ENCODE peak calls at places on chromosomes 6 and 20, in nine cellular contexts. One of them, this sample, is unnamed.
A peak's percentile ranks its signal among the peaks of the same experiment; 100 is the strongest.

GRCh38 chr20:47817573-47817972 is 32.3 kb upstream of the SULF2 start:
- DNase-seq in sigmoid colon: no peak
- DNase-seq in A549: no peak
- DNase-seq in transverse colon: no peak
- DNase-seq in SK-N-SH: no peak
- DNase-seq in tibial nerve: no peak
- DNase-seq in stomach: no peak
- DNase-seq in upper lobe of left lung: no peak
- DNase-seq in H1: no peak
- DNase-seq in this sample: no peak

GRCh38 chr20:16701296-16701695 is 28.5 kb upstream of the SNRPB2 start:
- DNase-seq in sigmoid colon: no peak
- DNase-seq in A549: no peak
- DNase-seq in transverse colon: no peak
- DNase-seq in SK-N-SH: no peak
- DNase-seq in tibial nerve: no peak
- DNase-seq in stomach: peak; percentile 30
- DNase-seq in upper lobe of left lung: no peak
- DNase-seq in H1: no peak
- DNase-seq in this sample: no peak

GRCh38 chr6:74050921-74051320 is 354.9 kb downstream of the CD109 start:
- DNase-seq in sigmoid colon: no peak
- DNase-seq in A549: no peak
- DNase-seq in transverse colon: no peak
- DNase-seq in SK-N-SH: no peak
- DNase-seq in tibial nerve: no peak
- DNase-seq in stomach: no peak
- DNase-seq in upper lobe of left lung: no peak
- DNase-seq in H1: no peak
- DNase-seq in this sample: no peak

GRCh38 chr6:36150283-36150682 is 20.0 kb downstream of the MAPK13 start:
- DNase-seq in sigmoid colon: no peak
- DNase-seq in A549: no peak
- DNase-seq in transverse colon: no peak
- DNase-seq in SK-N-SH: no peak
- DNase-seq in tibial nerve: no peak
- DNase-seq in stomach: no peak
- DNase-seq in upper lobe of left lung: no peak
- DNase-seq in H1: no peak
- DNase-seq in this sample: no peak

GRCh38 chr6:112245511-112246203 is 8.7 kb downstream of the LAMA4 start:
- DNase-seq in sigmoid colon: no peak
- DNase-seq in A549: no peak
- DNase-seq in transverse colon: no peak
- DNase-seq in SK-N-SH: no peak
- DNase-seq in tibial nerve: no peak
- DNase-seq in stomach: no peak
- DNase-seq in upper lobe of left lung: no peak
- DNase-seq in H1: no peak
- DNase-seq in this sample: no peak

GRCh38 chr6:135014353-135014832 is 40.2 kb downstream of the HBS1L start:
- DNase-seq in sigmoid colon: no peak
- DNase-seq in A549: no peak
- DNase-seq in transverse colon: no peak
- DNase-seq in SK-N-SH: no peak
- DNase-seq in tibial nerve: no peak
- DNase-seq in stomach: no peak
- DNase-seq in upper lobe of left lung: no peak
- DNase-seq in H1: no peak
- DNase-seq in this sample: no peak

GRCh38 chr20:63750807-63751470 is 11.4 kb downstream of the SLC2A4RG start:
- DNase-seq in sigmoid colon: no peak
- DNase-seq in A549: no peak
- DNase-seq in transverse colon: no peak
- DNase-seq in SK-N-SH: peak; percentile 40
- DNase-seq in tibial nerve: no peak
- DNase-seq in stomach: no peak
- DNase-seq in upper lobe of left lung: peak; percentile 83
- DNase-seq in H1: no peak
- DNase-seq in this sample: no peak

GRCh38 chr6:71556141-71556540 is 267.5 kb downstream of the OGFRL1 start:
- DNase-seq in sigmoid colon: no peak
- DNase-seq in A549: no peak
- DNase-seq in transverse colon: no peak
- DNase-seq in SK-N-SH: no peak
- DNase-seq in tibial nerve: no peak
- DNase-seq in stomach: no peak
- DNase-seq in upper lobe of left lung: no peak
- DNase-seq in H1: no peak
- DNase-seq in this sample: no peak

GRCh38 chr20:39326050-39326449 is 363.9 kb downstream of the DHX35 start:
- DNase-seq in sigmoid colon: no peak
- DNase-seq in A549: no peak
- DNase-seq in transverse colon: no peak
- DNase-seq in SK-N-SH: no peak
- DNase-seq in tibial nerve: no peak
- DNase-seq in stomach: no peak
- DNase-seq in upper lobe of left lung: no peak
- DNase-seq in H1: no peak
- DNase-seq in this sample: no peak

GRCh38 chr20:19460386-19460785 is 247.9 kb downstream of the SLC24A3 start:
- DNase-seq in sigmoid colon: peak; percentile 17
- DNase-seq in A549: no peak
- DNase-seq in transverse colon: no peak
- DNase-seq in SK-N-SH: no peak
- DNase-seq in tibial nerve: no peak
- DNase-seq in stomach: no peak
- DNase-seq in upper lobe of left lung: no peak
- DNase-seq in H1: no peak
- DNase-seq in this sample: no peak

GRCh38 chr20:38863024-38863851 is 57.7 kb downstream of the PPP1R16B start:
- DNase-seq in sigmoid colon: no peak
- DNase-seq in A549: no peak
- DNase-seq in transverse colon: peak; percentile 44
- DNase-seq in SK-N-SH: no peak
- DNase-seq in tibial nerve: no peak
- DNase-seq in stomach: no peak
- DNase-seq in upper lobe of left lung: no peak
- DNase-seq in H1: no peak
- DNase-seq in this sample: no peak

GRCh38 chr20:21507275-21508229 is 6.3 kb downstream of the NKX2-2 start:
- DNase-seq in sigmoid colon: no peak
- DNase-seq in A549: no peak
- DNase-seq in transverse colon: no peak
- DNase-seq in SK-N-SH: peak; percentile 27
- DNase-seq in tibial nerve: no peak
- DNase-seq in stomach: no peak
- DNase-seq in upper lobe of left lung: peak; percentile 83
- DNase-seq in H1: no peak
- DNase-seq in this sample: no peak

GRCh38 chr20:53776858-53777257 is 183.2 kb upstream of the ZNF217 start:
- DNase-seq in sigmoid colon: no peak
- DNase-seq in A549: no peak
- DNase-seq in transverse colon: no peak
- DNase-seq in SK-N-SH: no peak
- DNase-seq in tibial nerve: no peak
- DNase-seq in stomach: no peak
- DNase-seq in upper lobe of left lung: no peak
- DNase-seq in H1: no peak
- DNase-seq in this sample: no peak

GRCh38 chr6:137832110-137832509 is 34.9 kb upstream of the TNFAIP3 start:
- DNase-seq in sigmoid colon: no peak
- DNase-seq in A549: peak; percentile 15
- DNase-seq in transverse colon: no peak
- DNase-seq in SK-N-SH: no peak
- DNase-seq in tibial nerve: no peak
- DNase-seq in stomach: no peak
- DNase-seq in upper lobe of left lung: no peak
- DNase-seq in H1: no peak
- DNase-seq in this sample: no peak

GRCh38 chr20:48959902-48960550 is 38.5 kb downstream of the ARFGEF2 start:
- DNase-seq in sigmoid colon: no peak
- DNase-seq in A549: no peak
- DNase-seq in transverse colon: no peak
- DNase-seq in SK-N-SH: no peak
- DNase-seq in tibial nerve: no peak
- DNase-seq in stomach: no peak
- DNase-seq in upper lobe of left lung: no peak
- DNase-seq in H1: no peak
- DNase-seq in this sample: no peak

GRCh38 chr6:70445001-70445400 is 31.7 kb downstream of the FAM135A start:
- DNase-seq in sigmoid colon: no peak
- DNase-seq in A549: no peak
- DNase-seq in transverse colon: peak; percentile 30
- DNase-seq in SK-N-SH: no peak
- DNase-seq in tibial nerve: no peak
- DNase-seq in stomach: no peak
- DNase-seq in upper lobe of left lung: no peak
- DNase-seq in H1: no peak
- DNase-seq in this sample: no peak

GRCh38 chr20:13294522-13294921 is 73.4 kb downstream of the ISM1 start:
- DNase-seq in sigmoid colon: no peak
- DNase-seq in A549: no peak
- DNase-seq in transverse colon: no peak
- DNase-seq in SK-N-SH: no peak
- DNase-seq in tibial nerve: no peak
- DNase-seq in stomach: no peak
- DNase-seq in upper lobe of left lung: no peak
- DNase-seq in H1: no peak
- DNase-seq in this sample: no peak

GRCh38 chr6:55450007-55450406 is 122.7 kb downstream of the GFRAL start:
- DNase-seq in sigmoid colon: no peak
- DNase-seq in A549: no peak
- DNase-seq in transverse colon: no peak
- DNase-seq in SK-N-SH: no peak
- DNase-seq in tibial nerve: no peak
- DNase-seq in stomach: no peak
- DNase-seq in upper lobe of left lung: no peak
- DNase-seq in H1: no peak
- DNase-seq in this sample: no peak

GRCh38 chr6:47093169-47093568 is 51.0 kb upstream of the ADGRF1 start:
- DNase-seq in sigmoid colon: no peak
- DNase-seq in A549: no peak
- DNase-seq in transverse colon: peak; percentile 54
- DNase-seq in SK-N-SH: no peak
- DNase-seq in tibial nerve: no peak
- DNase-seq in stomach: no peak
- DNase-seq in upper lobe of left lung: no peak
- DNase-seq in H1: no peak
- DNase-seq in this sample: no peak
- TF ChIP-seq CTCF in sigmoid colon: no peak
- TF ChIP-seq CTCF in A549: no peak
- TF ChIP-seq CTCF in transverse colon: no peak
- TF ChIP-seq CTCF in SK-N-SH: no peak
- TF ChIP-seq CTCF in tibial nerve: no peak
- TF ChIP-seq CTCF in stomach: no peak
- TF ChIP-seq CTCF in upper lobe of left lung: no peak
- TF ChIP-seq CTCF in H1: no peak
- TF ChIP-seq CTCF in this sample: no peak

GRCh38 chr20:32354592-32355416 is 3.3 kb upstream of the ASXL1 start:
- DNase-seq in sigmoid colon: no peak
- DNase-seq in A549: peak; percentile 19
- DNase-seq in transverse colon: no peak
- DNase-seq in SK-N-SH: no peak
- DNase-seq in tibial nerve: no peak
- DNase-seq in stomach: no peak
- DNase-seq in upper lobe of left lung: no peak
- DNase-seq in H1: no peak
- DNase-seq in this sample: no peak
- TF ChIP-seq EP300 in sigmoid colon: no peak
- TF ChIP-seq EP300 in A549: no peak
- TF ChIP-seq EP300 in transverse colon: no peak
- TF ChIP-seq EP300 in SK-N-SH: no peak
- TF ChIP-seq EP300 in tibial nerve: no peak
- TF ChIP-seq EP300 in stomach: no peak
- TF ChIP-seq EP300 in upper lobe of left lung: no peak
- TF ChIP-seq EP300 in H1: no peak
- TF ChIP-seq EP300 in this sample: no peak

DNA sequence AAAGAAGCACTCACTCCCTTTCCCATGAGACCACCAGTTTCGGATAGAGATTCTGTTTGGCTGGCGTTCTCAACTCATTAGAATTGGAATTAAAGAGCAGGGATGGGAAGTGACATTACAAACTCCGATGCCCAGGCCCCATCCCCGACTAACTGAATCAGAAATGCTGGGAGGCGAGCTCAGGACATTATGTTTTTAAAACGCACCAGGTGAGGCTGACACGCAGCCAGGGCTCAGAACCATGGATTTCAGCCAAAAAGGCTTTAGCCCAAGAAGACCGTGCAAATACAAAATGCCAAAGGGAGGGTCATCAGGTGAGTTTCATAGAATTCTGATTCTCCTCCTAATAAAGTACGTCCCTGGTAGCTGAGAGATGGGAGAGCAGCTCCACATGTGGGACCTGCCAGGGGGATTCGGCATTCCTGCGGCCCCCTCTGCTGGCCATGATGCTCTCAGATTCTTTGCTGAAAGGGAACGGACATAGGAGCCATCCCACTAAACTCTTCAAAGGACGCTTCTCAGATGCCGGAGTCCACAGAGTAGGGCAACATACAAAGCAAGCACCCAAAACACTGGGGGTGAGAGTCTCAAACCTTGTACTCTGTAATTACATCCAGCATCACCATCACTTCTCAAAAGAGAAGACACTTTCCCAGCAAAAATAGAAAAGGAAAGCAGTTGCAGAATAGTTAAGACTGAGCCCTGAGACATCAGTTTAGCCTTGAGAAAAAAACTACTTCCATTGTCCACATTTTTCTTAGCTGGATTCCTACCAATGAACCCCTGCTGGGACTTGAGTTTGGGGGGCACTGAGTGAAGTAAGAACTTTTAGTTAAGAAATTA is 205.2 kb downstream of the BMP7 start:
- DNase-seq in sigmoid colon: peak; percentile 73
- DNase-seq in A549: peak; percentile 67
- DNase-seq in transverse colon: no peak
- DNase-seq in SK-N-SH: peak; percentile 70
- DNase-seq in tibial nerve: no peak
- DNase-seq in stomach: no peak
- DNase-seq in upper lobe of left lung: no peak
- DNase-seq in H1: no peak
- DNase-seq in this sample: no peak
- TF ChIP-seq CTCF in sigmoid colon: no peak
- TF ChIP-seq CTCF in A549: peak; percentile 51
- TF ChIP-seq CTCF in transverse colon: no peak
- TF ChIP-seq CTCF in SK-N-SH: peak; percentile 45
- TF ChIP-seq CTCF in tibial nerve: no peak
- TF ChIP-seq CTCF in stomach: no peak
- TF ChIP-seq CTCF in upper lobe of left lung: no peak
- TF ChIP-seq CTCF in H1: peak; percentile 65
- TF ChIP-seq CTCF in this sample: no peak

GRCh38 chr6:163661271-163661671 is 246.8 kb downstream of the QKI start:
- DNase-seq in sigmoid colon: no peak
- DNase-seq in A549: no peak
- DNase-seq in transverse colon: no peak
- DNase-seq in SK-N-SH: no peak
- DNase-seq in tibial nerve: no peak
- DNase-seq in stomach: no peak
- DNase-seq in upper lobe of left lung: no peak
- DNase-seq in H1: no peak
- DNase-seq in this sample: no peak
- TF ChIP-seq EP300 in sigmoid colon: no peak
- TF ChIP-seq EP300 in A549: no peak
- TF ChIP-seq EP300 in transverse colon: no peak
- TF ChIP-seq EP300 in SK-N-SH: no peak
- TF ChIP-seq EP300 in tibial nerve: no peak
- TF ChIP-seq EP300 in stomach: no peak
- TF ChIP-seq EP300 in upper lobe of left lung: no peak
- TF ChIP-seq EP300 in H1: no peak
- TF ChIP-seq EP300 in this sample: no peak

GRCh38 chr6:169145991-169146501 is 107.6 kb downstream of the THBS2 start:
- DNase-seq in sigmoid colon: peak; percentile 86
- DNase-seq in A549: no peak
- DNase-seq in transverse colon: no peak
- DNase-seq in SK-N-SH: no peak
- DNase-seq in tibial nerve: no peak
- DNase-seq in stomach: no peak
- DNase-seq in upper lobe of left lung: no peak
- DNase-seq in H1: no peak
- DNase-seq in this sample: peak; percentile 57
- TF ChIP-seq CTCF in sigmoid colon: no peak
- TF ChIP-seq CTCF in A549: no peak
- TF ChIP-seq CTCF in transverse colon: no peak
- TF ChIP-seq CTCF in SK-N-SH: no peak
- TF ChIP-seq CTCF in tibial nerve: no peak
- TF ChIP-seq CTCF in stomach: no peak
- TF ChIP-seq CTCF in upper lobe of left lung: no peak
- TF ChIP-seq CTCF in H1: no peak
- TF ChIP-seq CTCF in this sample: no peak

This sample was measured in ovary.